ENCODE peak calls at places on chromosomes 4 and X, in five cellular contexts. R, P, A, Y and L are unnamed samples.

GRCh38 chrX:139851730-139852129 is 81.1 kb downstream of the ATP11C start:
- DNase-seq in A (no peak), Y (no peak), R (no peak), P (no peak), L (no peak)

GRCh38 chr4:22439947-22440346 is 75.9 kb downstream of the ADGRA3 start:
- DNase-seq in R (no peak), Y (no peak), A (no peak), P (no peak), L (no peak)

GRCh38 chr4:76499461-76499860 is 64.4 kb downstream of the SHROOM3 start:
- DNase-seq in Y (no peak), R (no peak), A (no peak), P (no peak), L (no peak)

GRCh38 chrX:91066104-91066503 is 368.5 kb upstream of the PABPC5 start:
- DNase-seq in P (no peak), A (no peak), R (no peak), Y (no peak), L (no peak)

GRCh38 chr4:13344216-13344615 is 139.9 kb downstream of the RAB28 start:
- DNase-seq in Y (no peak), R (no peak), A (no peak), P (no peak), L (no peak)

GRCh38 chr4:47068986-47069385 is 37.6 kb downstream of the GABRB1 start:
- DNase-seq in P (peak; percentile 47), A (no peak), Y (no peak), R (no peak), L (no peak)

GRCh38 chrX:73977542-73978169 is 326.3 kb upstream of the ZCCHC13 start:
- DNase-seq in R (no peak), P (no peak), A (no peak), Y (no peak), L (no peak)

GRCh38 chr4:84263415-84263814 is 235.7 kb downstream of the NKX6-1 start:
- DNase-seq in P (no peak), R (no peak), A (no peak), Y (no peak), L (no peak)

DNA sequence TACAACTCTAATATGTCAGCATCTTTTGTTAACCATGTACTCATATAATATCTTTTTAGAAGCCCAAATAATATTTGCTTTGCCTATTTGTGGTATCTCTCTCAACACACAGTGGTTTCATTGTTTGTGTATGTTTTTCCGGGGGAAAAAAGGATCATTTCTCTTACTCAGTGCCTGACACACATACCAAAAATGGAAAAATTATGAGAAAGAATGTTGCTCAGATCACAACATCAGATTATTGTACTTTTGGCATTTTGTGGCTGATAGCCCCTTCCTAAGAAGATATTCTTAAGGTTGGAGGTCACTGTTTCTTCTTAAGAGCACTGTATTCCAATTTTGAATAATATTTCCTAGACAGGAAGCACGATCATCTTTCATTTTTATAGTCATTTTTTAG is 93.6 kb downstream of the PDLIM5 start:
- DNase-seq in R (no peak), Y (no peak), P (peak; percentile 39), A (no peak), L (no peak)
- H3K4me1 ChIP-seq in R (peaks cover 11% of the 10 kb centered on the region), Y (peaks cover 8% of the 10 kb centered on the region), P (peaks cover 5% of the 10 kb centered on the region), A (peaks cover 81% of the 10 kb centered on the region), L (no peaks in the 10 kb centered on the region)

GRCh38 chr4:140236649-140237160 is 82.7 kb upstream of the MAML3 start:
- DNase-seq in A (no peak), P (no peak), Y (no peak), R (no peak), L (no peak)

GRCh38 chr4:140238353-140239041 is 84.5 kb upstream of the MAML3 start:
- DNase-seq in P (peak; percentile 97), R (peak; percentile 92), A (peak; percentile 91), Y (peak; percentile 86), L (peak; percentile 95)

GRCh38 chr4:140240237-140240636 is 86.3 kb upstream of the MAML3 start:
- DNase-seq in A (no peak), Y (no peak), R (no peak), P (no peak), L (peak; percentile 71)

GRCh38 chr4:140237616-140238352 is 83.8 kb upstream of the MAML3 start:
- DNase-seq in R (peak; percentile 80), P (peak; percentile 97), Y (peak; percentile 78), A (peak; percentile 79), L (peak; percentile 92)

DNA sequence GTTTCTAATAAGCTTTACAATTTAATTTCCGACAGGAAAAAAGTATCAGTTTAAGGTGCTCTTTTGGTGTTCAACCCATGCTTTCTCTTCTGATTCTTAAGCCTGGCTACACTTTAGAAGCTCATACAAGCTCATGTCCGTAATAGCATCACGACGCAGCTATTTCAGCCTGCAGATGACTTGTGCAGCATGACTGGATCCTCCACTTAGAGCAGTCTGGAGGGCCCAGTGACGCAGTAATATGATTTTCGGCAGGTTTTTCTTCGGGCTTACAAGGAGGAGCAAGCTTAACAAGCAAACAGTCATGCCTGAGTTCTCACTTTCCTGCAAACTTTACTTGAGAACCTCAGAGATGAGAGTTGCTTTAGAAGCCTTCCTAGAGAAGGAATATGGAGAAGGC is 85.3 kb upstream of the MAML3 start:
- DNase-seq in Y (no peak), A (no peak), P (no peak), R (no peak), L (peak; percentile 46)
- H3K4me1 ChIP-seq in Y (peaks cover 27% of the 10 kb centered on the region), A (peaks cover 42% of the 10 kb centered on the region), P (peaks cover 24% of the 10 kb centered on the region), R (peaks cover 41% of the 10 kb centered on the region), L (peaks cover 69% of the 10 kb centered on the region)

GRCh38 chrX:45761920-45762319 is 561.2 kb upstream of the DIPK2B start:
- DNase-seq in R (no peak), P (no peak), A (no peak), Y (no peak), L (no peak)
- H3K4me1 ChIP-seq in R (peaks cover 46% of the 10 kb centered on the region), P (peaks cover 17% of the 10 kb centered on the region), A (no peaks in the 10 kb centered on the region), Y (no peaks in the 10 kb centered on the region), L (no peaks in the 10 kb centered on the region)

GRCh38 chr4:55854132-55854531 is 684 bp downstream of the EXOC1 start:
- DNase-seq in A (no peak), P (no peak), Y (no peak), R (no peak), L (no peak)

GRCh38 chr4:55857586-55857985 is 4.1 kb downstream of the EXOC1 start:
- DNase-seq in Y (no peak), R (no peak), P (no peak), A (no peak), L (no peak)

GRCh38 chr4:55853484-55854046 is at the start of gene EXOC1:
- DNase-seq in A (peak; percentile 99), R (peak; percentile 100), P (peak; percentile 96), Y (peak; percentile 99), L (peak; percentile 99)

GRCh38 chr4:55849724-55850123 is 3.7 kb upstream of the EXOC1 start:
- DNase-seq in Y (no peak), A (no peak), P (no peak), R (no peak), L (no peak)

DNA sequence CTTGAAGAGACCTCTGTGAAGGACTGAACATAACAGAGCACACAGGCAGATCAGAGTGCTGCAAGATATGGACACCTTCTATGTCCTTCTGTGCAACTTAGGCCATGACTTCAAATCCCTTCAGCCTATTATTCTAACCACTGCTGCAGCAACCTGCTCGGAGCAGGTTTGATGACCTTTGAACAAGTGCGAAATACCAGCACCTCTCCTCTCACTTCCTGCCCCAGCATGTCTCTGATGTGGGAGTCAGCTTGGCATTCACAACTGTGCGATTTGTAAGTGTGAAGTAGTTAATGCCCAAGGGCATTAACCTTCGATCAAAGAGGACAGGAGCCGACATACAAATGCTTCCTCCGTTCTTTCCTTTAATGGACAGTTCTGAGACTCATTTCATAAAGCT is 1.6 kb upstream of the EXOC1 start:
- DNase-seq in P (no peak), A (no peak), Y (no peak), R (no peak), L (no peak)
- H3K4me1 ChIP-seq in P (no peaks in the 10 kb centered on the region), A (peaks cover 34% of the 10 kb centered on the region), Y (peaks cover 10% of the 10 kb centered on the region), R (peaks cover 10% of the 10 kb centered on the region), L (no peaks in the 10 kb centered on the region)

DNA sequence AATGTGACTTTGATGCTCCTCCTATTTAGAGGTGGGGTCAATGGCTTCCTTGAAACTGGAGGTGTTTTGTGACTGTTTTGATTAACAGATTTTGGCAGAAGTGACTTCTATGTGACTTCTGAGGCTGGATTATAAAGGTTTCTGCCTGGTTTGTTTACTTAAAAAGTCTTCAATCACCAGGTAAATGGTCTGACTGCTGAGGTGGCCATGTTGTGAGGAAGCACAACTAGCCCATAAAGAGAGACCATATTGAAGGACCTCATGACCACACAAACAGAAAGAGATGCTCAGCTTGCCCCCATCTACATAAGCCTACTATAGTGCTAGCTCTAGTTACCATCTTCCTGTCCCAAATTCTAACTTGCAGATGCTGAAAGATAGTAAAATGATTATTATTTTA is 14.3 kb upstream of the LSM6 start:
- DNase-seq in R (no peak), Y (no peak), P (no peak), A (no peak), L (no peak)
- H3K4me1 ChIP-seq in R (no peaks in the 10 kb centered on the region), Y (no peaks in the 10 kb centered on the region), P (no peaks in the 10 kb centered on the region), A (no peaks in the 10 kb centered on the region), L (no peaks in the 10 kb centered on the region)

GRCh38 chr4:184853385-184853784 is 27.6 kb upstream of the ACSL1 start:
- DNase-seq in A (no peak), Y (no peak), P (no peak), R (no peak), L (no peak)
- H3K4me1 ChIP-seq in A (no peaks in the 10 kb centered on the region), Y (no peaks in the 10 kb centered on the region), P (no peaks in the 10 kb centered on the region), R (no peaks in the 10 kb centered on the region), L (no peaks in the 10 kb centered on the region)

GRCh38 chr4:41436365-41437263 is 101.3 kb upstream of the LIMCH1 start:
- DNase-seq in P (no peak), A (no peak), R (no peak), Y (no peak), L (no peak)
- H3K4me1 ChIP-seq in P (no peaks in the 10 kb centered on the region), A (peaks cover 80% of the 10 kb centered on the region), R (peaks cover 43% of the 10 kb centered on the region), Y (no peaks in the 10 kb centered on the region), L (peaks cover 20% of the 10 kb centered on the region)

GRCh38 chr4:181968371-181968770 is 274.8 kb upstream of the TENM3 start:
- DNase-seq in A (no peak), R (no peak), Y (no peak), P (peak; percentile 35), L (no peak)

GRCh38 chr4:181966084-181966483 is 277.1 kb upstream of the TENM3 start:
- DNase-seq in A (no peak), Y (no peak), R (no peak), P (no peak), L (peak; percentile 70)

GRCh38 chr4:181970356-181970755 is 272.8 kb upstream of the TENM3 start:
- DNase-seq in Y (no peak), R (no peak), P (no peak), A (no peak), L (no peak)

GRCh38 chr4:181964731-181965130 is 278.5 kb upstream of the TENM3 start:
- DNase-seq in P (no peak), A (no peak), Y (no peak), R (no peak), L (no peak)

GRCh38 chr4:181967401-181967800 is 275.8 kb upstream of the TENM3 start:
- DNase-seq in Y (no peak), R (no peak), A (no peak), P (no peak), L (peak; percentile 61)
- H3K4me1 ChIP-seq in Y (no peaks in the 10 kb centered on the region), R (peaks cover 3% of the 10 kb centered on the region), A (no peaks in the 10 kb centered on the region), P (no peaks in the 10 kb centered on the region), L (peaks cover 37% of the 10 kb centered on the region)

GRCh38 chr4:156945532-156945931 is 26.1 kb downstream of the PDGFC start:
- DNase-seq in R (no peak), P (no peak), Y (no peak), A (no peak), L (no peak)
- H3K4me1 ChIP-seq in R (peaks cover 28% of the 10 kb centered on the region), P (peaks cover 39% of the 10 kb centered on the region), Y (peaks cover 13% of the 10 kb centered on the region), A (peaks cover 84% of the 10 kb centered on the region), L (no peaks in the 10 kb centered on the region)